ENCODE peak calls at places on chromosomes 2 and 18, in five cellular contexts. V is brain microvascular endothelial cell, W is foreskin fibroblast, P is endodermal cell, Q is tibial artery. X is an unnamed sample.

GRCh38 chr2:45468279-45468678 is 142.8 kb downstream of the SRBD1 start:
- DNase-seq in V (no peak), W (no peak), P (no peak), Q (no peak), X (no peak)

GRCh38 chr2:172484253-172484652 is 56.9 kb downstream of the ITGA6 start:
- DNase-seq in V (no peak), W (peak), P (no peak), Q (no peak), X (no peak)

GRCh38 chr2:170073288-170073687 is 104.7 kb upstream of the MYO3B start:
- DNase-seq in V (peak), W (peak), P (no peak), Q (peak), X (peak)

GRCh38 chr2:20661028-20661980 is 5.6 kb upstream of the GDF7 start:
- DNase-seq in V (peak), W (peak), P (peak), Q (peak), X (peak)

GRCh38 chr2:20356042-20356441 is 5.4 kb upstream of the PUM2 start:
- DNase-seq in V (peak), W (peak), P (no peak), Q (no peak), X (peak)

GRCh38 chr2:151197184-151198070 is 64.2 kb downstream of the RBM43 start:
- DNase-seq in V (no peak), W (no peak), P (no peak), Q (no peak), X (no peak)

GRCh38 chr2:878245-878930 is 72.3 kb upstream of the SNTG2 start:
- DNase-seq in V (no peak), W (no peak), P (peak), Q (no peak), X (no peak)

GRCh38 chr2:119827866-119828507 is 68.3 kb downstream of the PTPN4 start:
- DNase-seq in V (peak), W (peak), P (no peak), Q (no peak), X (no peak)

GRCh38 chr2:23624378-23624777 is 239.4 kb downstream of the KLHL29 start:
- DNase-seq in V (no peak), W (no peak), P (peak), Q (no peak), X (no peak)

GRCh38 chr18:77899972-77900754 is 650.5 kb downstream of the GALR1 start:
- DNase-seq in V (peak), W (peak), P (peak), Q (no peak), X (no peak)

GRCh38 chr18:50193796-50194622 is 938 bp downstream of the MYO5B start:
- DNase-seq in V (no peak), W (no peak), P (peak), Q (no peak), X (no peak)

GRCh38 chr2:162888641-162889040 is 50.1 kb upstream of the KCNH7 start:
- DNase-seq in V (peak), W (no peak), P (no peak), Q (no peak), X (no peak)

GRCh38 chr2:150133623-150134022 is 353.8 kb downstream of the RND3 start:
- DNase-seq in V (peak), W (peak), P (no peak), Q (no peak), X (peak)

GRCh38 chr2:59584958-59585357 is 968.5 kb downstream of the BCL11A start:
- DNase-seq in V (no peak), W (no peak), P (peak), Q (no peak), X (no peak)

GRCh38 chr2:112626604-112627059 is 19.1 kb upstream of the SLC20A1 start:
- DNase-seq in V (no peak), W (peak), P (peak), Q (peak), X (no peak)

GRCh38 chr2:112629224-112629623 is 16.5 kb upstream of the SLC20A1 start:
- DNase-seq in V (no peak), W (no peak), P (no peak), Q (no peak), X (no peak)

GRCh38 chr2:112630268-112630667 is 15.5 kb upstream of the SLC20A1 start:
- DNase-seq in V (no peak), W (no peak), P (peak), Q (no peak), X (no peak)

GRCh38 chr2:112627060-112628040 is 18.4 kb upstream of the SLC20A1 start:
- DNase-seq in V (peak), W (peak), P (peak), Q (peak), X (peak)

GRCh38 chr2:112629823-112630222 is 15.9 kb upstream of the SLC20A1 start:
- DNase-seq in V (no peak), W (no peak), P (no peak), Q (no peak), X (no peak)
- H3K4me3 ChIP-seq in V (no peak), W (no peak), P (no peak), Q (no peak), X (no peak)

GRCh38 chr2:11790228-11790627 is 43.8 kb downstream of the LPIN1 start:
- DNase-seq in V (no peak), W (no peak), P (no peak), Q (no peak), X (no peak)
- TF ChIP-seq CTCF in V (no peak), W (no peak), P (no peak), Q (no peak), X (no peak)

GRCh38 chr2:156541706-156542105 is 105.5 kb downstream of the GPD2 start:
- DNase-seq in V (no peak), W (no peak), P (no peak), Q (no peak), X (no peak)
- H3K4me3 ChIP-seq in V (no peak), W (no peak), P (no peak), Q (no peak), X (no peak)

GRCh38 chr2:237901932-237902846 is 42.8 kb downstream of the RAMP1 start:
- DNase-seq in V (no peak), W (no peak), P (peak), Q (no peak), X (no peak)
- TF ChIP-seq CTCF in V (no peak), W (no peak), P (peak), Q (no peak), X (no peak)

GRCh38 chr2:152694161-152694661 is 23.1 kb downstream of the PRPF40A start:
- DNase-seq in V (peak), W (peak), P (no peak), Q (no peak), X (peak)
- H3K4me3 ChIP-seq in V (peak), W (peak), P (no peak), Q (peak), X (no peak)

GRCh38 chr2:223784221-223784772 is 53.1 kb downstream of the AP1S3 start:
- DNase-seq in V (no peak), W (no peak), P (no peak), Q (no peak), X (no peak)

GRCh38 chr2:223781560-223781959 is 55.8 kb downstream of the AP1S3 start:
- DNase-seq in V (no peak), W (no peak), P (no peak), Q (no peak), X (no peak)

GRCh38 chr2:223774193-223774592 is 63.2 kb downstream of the AP1S3 start:
- DNase-seq in V (no peak), W (no peak), P (no peak), Q (no peak), X (no peak)

GRCh38 chr2:223779877-223780276 is 57.5 kb downstream of the AP1S3 start:
- DNase-seq in V (peak), W (peak), P (peak), Q (no peak), X (no peak)
- TF ChIP-seq CTCF in V (peak), W (peak), P (peak), Q (no peak), X (peak)

GRCh38 chr18:63366270-63366990 is 576 bp downstream of the KDSR start:
- DNase-seq in V (peak), W (peak), P (peak), Q (peak), X (no peak)

GRCh38 chr18:63367241-63367953 is 391 bp upstream of the KDSR start:
- DNase-seq in V (peak), W (peak), P (peak), Q (peak), X (peak)

GRCh38 chr18:63366991-63367240 is at the start of gene KDSR:
- DNase-seq in V (no peak), W (no peak), P (no peak), Q (no peak), X (no peak)

GRCh38 chr18:63365909-63366269 is 1.1 kb downstream of the KDSR start:
- DNase-seq in V (no peak), W (no peak), P (no peak), Q (no peak), X (no peak)

DNA sequence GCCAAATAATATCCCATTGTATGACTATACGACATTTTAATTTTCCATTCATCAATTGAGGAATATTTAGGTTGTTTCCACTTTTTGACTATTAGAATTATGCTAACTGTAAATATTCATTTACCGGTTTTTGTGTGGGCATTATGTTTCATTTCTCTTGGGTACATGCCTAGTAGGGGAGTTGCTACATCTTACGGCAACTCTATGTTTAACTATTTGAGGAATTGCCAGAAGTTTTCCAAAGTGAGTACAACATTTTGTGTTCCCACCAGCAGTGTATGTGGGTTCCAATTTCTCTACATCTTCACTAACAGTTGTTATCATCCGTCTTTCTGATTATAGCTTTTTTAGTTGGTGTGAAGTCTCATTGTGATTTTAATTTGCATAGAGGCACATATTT is 1.6 kb upstream of the KDSR start:
- DNase-seq in V (no peak), W (no peak), P (no peak), Q (no peak), X (no peak)
- H3K4me3 ChIP-seq in V (no peak), W (no peak), P (no peak), Q (no peak), X (no peak)

GRCh38 chr2:202054716-202055115 is 18.3 kb upstream of the KIAA2012 start:
- DNase-seq in V (no peak), W (no peak), P (no peak), Q (no peak), X (no peak)

GRCh38 chr2:202052235-202052634 is 18.6 kb downstream of the FZD7 start:
- DNase-seq in V (no peak), W (no peak), P (no peak), Q (no peak), X (no peak)

GRCh38 chr2:202051499-202052161 is 18.0 kb downstream of the FZD7 start:
- DNase-seq in V (no peak), W (peak), P (peak), Q (no peak), X (peak)

GRCh38 chr2:202060218-202060617 is 12.8 kb upstream of the KIAA2012 start:
- DNase-seq in V (no peak), W (no peak), P (no peak), Q (no peak), X (no peak)

DNA sequence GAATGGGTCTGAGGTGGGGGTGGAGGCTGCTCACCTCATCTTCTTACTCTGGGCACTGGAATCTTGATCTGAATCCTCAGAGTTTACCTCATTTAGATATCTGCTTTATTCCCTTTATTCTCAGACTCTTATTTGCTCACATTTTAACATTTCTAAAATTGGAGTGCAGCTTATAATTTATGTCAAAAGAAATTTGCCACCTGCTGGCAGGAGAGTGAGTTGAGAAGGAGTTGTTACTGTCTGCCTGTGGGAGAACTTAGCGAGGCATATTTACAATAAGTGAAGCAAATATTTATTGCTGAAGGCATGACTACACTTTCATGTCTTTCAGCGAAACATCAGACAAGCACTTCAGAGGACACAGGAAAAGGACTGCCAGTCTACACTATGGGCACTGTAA is 16.4 kb upstream of the KIAA2012 start:
- DNase-seq in V (peak), W (no peak), P (no peak), Q (no peak), X (no peak)
- TF ChIP-seq CTCF in V (peak), W (peak), P (peak), Q (peak), X (peak)

GRCh38 chr2:135252805-135253458 is 200.8 kb downstream of the RAB3GAP1 start:
- DNase-seq in V (no peak), W (no peak), P (no peak), Q (no peak), X (no peak)
- H3K4me3 ChIP-seq in V (no peak), W (no peak), P (no peak), Q (no peak), X (no peak)

X was measured in retinal pigment epithelial cell.